ENCODE peak calls at places on chromosomes 13 and 19, in nine cellular contexts. E, J, H, K, I, S, Z, W and U are unnamed samples.

GRCh38 chr13:21124853-21125252 is 51.5 kb downstream of the SKA3 start:
- DNase-seq in E (no peak), J (no peak), H (no peak), K (peak), I (no peak), S (peak), Z (no peak), W (no peak), U (no peak)

GRCh38 chr19:54147676-54148075 is 10.1 kb downstream of the CNOT3 start:
- DNase-seq in E (no peak), J (no peak), H (no peak), K (no peak), I (no peak), S (no peak), Z (no peak), W (no peak), U (no peak)

GRCh38 chr13:44263920-44264610 is 109.6 kb upstream of the SERP2 start:
- DNase-seq in E (no peak), J (no peak), H (no peak), K (no peak), I (no peak), S (no peak), Z (no peak), W (no peak), U (no peak)

GRCh38 chr13:67549331-67549730 is 319.2 kb upstream of the PCDH9 start:
- DNase-seq in E (no peak), J (peak), H (no peak), K (no peak), I (no peak), S (no peak), Z (no peak), W (no peak), U (peak)

GRCh38 chr19:28426902-28427232 is 786.1 kb downstream of the UQCRFS1 start:
- DNase-seq in E (no peak), J (no peak), H (no peak), K (no peak), I (no peak), S (no peak), Z (no peak), W (no peak), U (no peak)

GRCh38 chr13:79741006-79741405 is 260.1 kb downstream of the NDFIP2 start:
- DNase-seq in E (no peak), J (peak), H (no peak), K (no peak), I (no peak), S (no peak), Z (no peak), W (no peak), U (peak)

GRCh38 chr19:6465006-6465405 is 935 bp downstream of the CRB3 start:
- DNase-seq in E (no peak), J (no peak), H (no peak), K (no peak), I (no peak), S (no peak), Z (no peak), W (no peak), U (no peak)

GRCh38 chr19:58474997-58475713 is 997 bp upstream of the ZNF446 start:
- DNase-seq in E (no peak), J (no peak), H (no peak), K (no peak), I (no peak), S (no peak), Z (no peak), W (no peak), U (no peak)

GRCh38 chr13:110352735-110353134 is 45.7 kb downstream of the COL4A2 start:
- DNase-seq in E (no peak), J (no peak), H (no peak), K (no peak), I (no peak), S (no peak), Z (no peak), W (no peak), U (no peak)

GRCh38 chr19:40283414-40284250 is 1.5 kb downstream of the AKT2 start:
- DNase-seq in E (no peak), J (no peak), H (no peak), K (no peak), I (no peak), S (no peak), Z (no peak), W (no peak), U (no peak)

GRCh38 chr13:48801255-48801654 is 147.5 kb downstream of the CYSLTR2 start:
- DNase-seq in E (no peak), J (peak), H (no peak), K (no peak), I (no peak), S (no peak), Z (no peak), W (no peak), U (peak)

GRCh38 chr13:75481176-75482069 is 546 bp downstream of the TBC1D4 start:
- DNase-seq in E (peak), J (no peak), H (no peak), K (no peak), I (peak), S (peak), Z (no peak), W (no peak), U (no peak)

GRCh38 chr13:40315416-40316064 is 350.9 kb downstream of the FOXO1 start:
- DNase-seq in E (no peak), J (no peak), H (no peak), K (no peak), I (no peak), S (no peak), Z (no peak), W (no peak), U (no peak)

GRCh38 chr19:42090687-42091086 is 14.7 kb downstream of the ZNF574 start:
- DNase-seq in E (no peak), J (no peak), H (no peak), K (no peak), I (no peak), S (no peak), Z (no peak), W (no peak), U (no peak)

GRCh38 chr13:44171151-44171550 is 202.5 kb upstream of the SERP2 start:
- DNase-seq in E (no peak), J (no peak), H (no peak), K (no peak), I (no peak), S (no peak), Z (no peak), W (no peak), U (no peak)

GRCh38 chr13:74794147-74794546 is 659.9 kb upstream of the KLF12 start:
- DNase-seq in E (no peak), J (no peak), H (no peak), K (no peak), I (no peak), S (no peak), Z (no peak), W (no peak), U (no peak)

GRCh38 chr13:20814224-20814910 is 40.6 kb upstream of the EEF1AKMT1 start:
- DNase-seq in E (no peak), J (peak), H (no peak), K (no peak), I (no peak), S (peak), Z (no peak), W (no peak), U (peak)

GRCh38 chr19:51338563-51339312 is 3.2 kb downstream of the VSIG10L start:
- DNase-seq in E (peak), J (no peak), H (peak), K (peak), I (peak), S (peak), Z (peak), W (peak), U (peak)

GRCh38 chr13:112785419-112785856 is 95.6 kb downstream of the ATP11A start:
- DNase-seq in E (no peak), J (no peak), H (no peak), K (peak), I (no peak), S (no peak), Z (no peak), W (no peak), U (no peak)

GRCh38 chr19:16628984-16629691 is 1.1 kb upstream of the MED26 start:
- DNase-seq in E (no peak), J (peak), H (no peak), K (no peak), I (no peak), S (peak), Z (no peak), W (no peak), U (no peak)

GRCh38 chr13:73970413-73971055 is 163.7 kb downstream of the KLF12 start:
- DNase-seq in E (no peak), J (peak), H (no peak), K (no peak), I (no peak), S (no peak), Z (no peak), W (no peak), U (no peak)

GRCh38 chr19:41590945-41591344 is 15.0 kb downstream of the CEACAM21 start:
- DNase-seq in E (no peak), J (no peak), H (no peak), K (no peak), I (no peak), S (no peak), Z (no peak), W (no peak), U (no peak)

GRCh38 chr19:35059006-35059798 is 17.7 kb downstream of the HPN start:
- DNase-seq in E (no peak), J (no peak), H (no peak), K (no peak), I (no peak), S (no peak), Z (no peak), W (no peak), U (no peak)

GRCh38 chr13:72808917-72809500 is 27.1 kb downstream of the PIBF1 start:
- DNase-seq in E (no peak), J (no peak), H (no peak), K (no peak), I (no peak), S (no peak), Z (no peak), W (peak), U (no peak)

GRCh38 chr13:75442736-75443234 is 39.2 kb downstream of the TBC1D4 start:
- DNase-seq in E (no peak), J (no peak), H (no peak), K (no peak), I (no peak), S (no peak), Z (no peak), W (no peak), U (no peak)

GRCh38 chr13:43597599-43597945 is 189.2 kb downstream of the ENOX1 start:
- DNase-seq in E (no peak), J (no peak), H (no peak), K (no peak), I (no peak), S (no peak), Z (no peak), W (no peak), U (no peak)

GRCh38 chr19:56838930-56839664 is 1.4 kb downstream of the PEG3 start:
- DNase-seq in E (peak), J (peak), H (peak), K (peak), I (no peak), S (no peak), Z (no peak), W (peak), U (peak)

GRCh38 chr19:12993562-12993961 is 1.7 kb upstream of the NFIX start:
- DNase-seq in E (no peak), J (no peak), H (no peak), K (no peak), I (no peak), S (no peak), Z (no peak), W (no peak), U (no peak)

GRCh38 chr19:48329167-48329891 is 4.0 kb downstream of the EMP3 start:
- DNase-seq in E (no peak), J (no peak), H (no peak), K (no peak), I (peak), S (no peak), Z (no peak), W (no peak), U (no peak)

GRCh38 chr19:53196777-53197396 is 3.7 kb upstream of the ZNF665 start:
- DNase-seq in E (peak), J (peak), H (peak), K (peak), I (peak), S (peak), Z (peak), W (peak), U (peak)

GRCh38 chr19:37763488-37763887 is 15.9 kb downstream of the ZNF573 start:
- DNase-seq in E (no peak), J (no peak), H (no peak), K (no peak), I (no peak), S (no peak), Z (no peak), W (no peak), U (no peak)

GRCh38 chr13:25214371-25215252 is 42.5 kb upstream of the AMER2 start:
- DNase-seq in E (no peak), J (peak), H (no peak), K (no peak), I (no peak), S (no peak), Z (no peak), W (no peak), U (peak)

GRCh38 chr13:89751537-89751936 is 1596.0 kb upstream of the MIR17HG start:
- DNase-seq in E (no peak), J (no peak), H (no peak), K (no peak), I (no peak), S (no peak), Z (no peak), W (no peak), U (no peak)

GRCh38 chr13:42364613-42365000 is 92.7 kb downstream of the AKAP11 start:
- DNase-seq in E (no peak), J (no peak), H (no peak), K (no peak), I (no peak), S (no peak), Z (no peak), W (no peak), U (no peak)

GRCh38 chr19:51644636-51645271 is 1.9 kb downstream of the SIGLEC14 start:
- DNase-seq in E (no peak), J (no peak), H (no peak), K (no peak), I (no peak), S (no peak), Z (no peak), W (peak), U (no peak)

GRCh38 chr13:32902898-32903297 is 113.3 kb upstream of the KL start:
- DNase-seq in E (peak), J (no peak), H (no peak), K (no peak), I (no peak), S (no peak), Z (no peak), W (no peak), U (peak)

GRCh38 chr13:95300625-95301134 is 571 bp downstream of the ABCC4 start:
- DNase-seq in E (peak), J (peak), H (no peak), K (no peak), I (peak), S (peak), Z (peak), W (peak), U (no peak)